ENCODE peak calls at places on chromosome 9, in six cellular contexts. Z is CD14-positive monocyte, U is AG10803, D is tibial nerve, C is activated B cell treated with CpG ODN at 0.5 μM for 24 hours, A is hepatocyte. L is an unnamed sample.

GRCh38 chr9:32551491-32552049 is 557 bp upstream of the SMIM27 start:
- DNase-seq in Z (no peak), U (peak), D (peak), C (peak), A (peak), L (peak)

GRCh38 chr9:76741524-76741923 is 22.7 kb upstream of the PCA3 start:
- DNase-seq in Z (no peak), U (no peak), D (no peak), C (no peak), A (no peak), L (no peak)

GRCh38 chr9:2281803-2282185 is 266.6 kb downstream of the SMARCA2 start:
- DNase-seq in Z (no peak), U (no peak), D (no peak), C (no peak), A (no peak), L (no peak)

GRCh38 chr9:108469654-108470053 is 386.1 kb downstream of the ACTL7B start:
- DNase-seq in Z (peak), U (peak), D (no peak), C (no peak), A (no peak), L (peak)

GRCh38 chr9:130024597-130024994 is 18.4 kb downstream of the FNBP1 start:
- DNase-seq in Z (no peak), U (no peak), D (no peak), C (no peak), A (no peak), L (no peak)

GRCh38 chr9:129126789-129127618 is 15.8 kb downstream of the PTPA start:
- DNase-seq in Z (no peak), U (no peak), D (no peak), C (no peak), A (no peak), L (no peak)

GRCh38 chr9:36141288-36141687 is 4.8 kb downstream of the GLIPR2 start:
- DNase-seq in Z (no peak), U (peak), D (no peak), C (no peak), A (no peak), L (peak)

GRCh38 chr9:76773051-76773450 is 8.8 kb downstream of the PCA3 start:
- DNase-seq in Z (no peak), U (no peak), D (no peak), C (no peak), A (no peak), L (peak)

GRCh38 chr9:132141364-132141947 is 20.4 kb upstream of the NTNG2 start:
- DNase-seq in Z (no peak), U (no peak), D (no peak), C (no peak), A (no peak), L (peak)

GRCh38 chr9:96496368-96497116 is 46.6 kb downstream of the HABP4 start:
- DNase-seq in Z (no peak), U (no peak), D (no peak), C (no peak), A (no peak), L (no peak)

GRCh38 chr9:755454-756381 is 85.8 kb upstream of the DMRT1 start:
- DNase-seq in Z (peak), U (peak), D (no peak), C (no peak), A (peak), L (peak)

GRCh38 chr9:105438136-105438839 is 9.5 kb upstream of the FSD1L start:
- DNase-seq in Z (no peak), U (peak), D (no peak), C (no peak), A (no peak), L (peak)

GRCh38 chr9:127360829-127361228 is 36.1 kb upstream of the SLC2A8 start:
- DNase-seq in Z (no peak), U (no peak), D (no peak), C (no peak), A (peak), L (peak)

GRCh38 chr9:4849364-4849763 is 56.6 kb downstream of the RCL1 start:
- DNase-seq in Z (no peak), U (no peak), D (no peak), C (no peak), A (no peak), L (no peak)

GRCh38 chr9:85001925-85002324 is 332.4 kb downstream of the NTRK2 start:
- DNase-seq in Z (no peak), U (no peak), D (no peak), C (no peak), A (no peak), L (no peak)

GRCh38 chr9:77981332-77981731 is 50.3 kb downstream of the GNAQ start:
- DNase-seq in Z (peak), U (no peak), D (no peak), C (no peak), A (peak), L (peak)

GRCh38 chr9:78954286-78954685 is 617.5 kb upstream of the TLE4 start:
- DNase-seq in Z (no peak), U (peak), D (no peak), C (no peak), A (peak), L (peak)

GRCh38 chr9:17462869-17463464 is 115.9 kb upstream of the SH3GL2 start:
- DNase-seq in Z (no peak), U (peak), D (peak), C (no peak), A (peak), L (peak)

GRCh38 chr9:69885474-69885929 is 64.9 kb downstream of the CFAP95 start:
- DNase-seq in Z (no peak), U (peak), D (no peak), C (no peak), A (no peak), L (peak)

GRCh38 chr9:113541019-113541900 is 77.7 kb downstream of the RGS3 start:
- DNase-seq in Z (peak), U (peak), D (no peak), C (no peak), A (peak), L (peak)

GRCh38 chr9:2299156-2299842 is 284.2 kb downstream of the SMARCA2 start:
- DNase-seq in Z (no peak), U (no peak), D (no peak), C (no peak), A (peak), L (no peak)

GRCh38 chr9:32587901-32588300 is 14.9 kb upstream of the NDUFB6 start:
- DNase-seq in Z (no peak), U (peak), D (no peak), C (no peak), A (no peak), L (peak)

GRCh38 chr9:1173211-1173610 is 123.1 kb downstream of the DMRT2 start:
- DNase-seq in Z (no peak), U (peak), D (no peak), C (no peak), A (no peak), L (no peak)

GRCh38 chr9:128420060-128420650 is 502 bp upstream of the CERCAM start:
- DNase-seq in Z (no peak), U (peak), D (peak), C (peak), A (peak), L (peak)

GRCh38 chr9:85729882-85730281 is 11.9 kb downstream of the AGTPBP1 start:
- DNase-seq in Z (peak), U (no peak), D (no peak), C (no peak), A (no peak), L (peak)

GRCh38 chr9:104866186-104866585 is 61.8 kb downstream of the ABCA1 start:
- DNase-seq in Z (peak), U (peak), D (no peak), C (no peak), A (no peak), L (no peak)

GRCh38 chr9:18666987-18667772 is 193.2 kb downstream of the ADAMTSL1 start:
- DNase-seq in Z (no peak), U (peak), D (no peak), C (no peak), A (peak), L (no peak)

GRCh38 chr9:27005491-27005890 is at the start of gene LRRC19:
- DNase-seq in Z (no peak), U (no peak), D (no peak), C (no peak), A (no peak), L (no peak)

GRCh38 chr9:123523828-123524227 is 167.8 kb downstream of the CRB2 start:
- DNase-seq in Z (no peak), U (no peak), D (no peak), C (no peak), A (no peak), L (no peak)

GRCh38 chr9:91130796-91131318 is 230.9 kb downstream of the AUH start:
- DNase-seq in Z (no peak), U (no peak), D (no peak), C (no peak), A (no peak), L (no peak)

GRCh38 chr9:126450537-126451205 is 124.0 kb downstream of the MVB12B start:
- DNase-seq in Z (no peak), U (no peak), D (no peak), C (no peak), A (no peak), L (no peak)

GRCh38 chr9:13083973-13084528 is 195.4 kb downstream of the MPDZ start:
- DNase-seq in Z (no peak), U (peak), D (no peak), C (no peak), A (no peak), L (peak)

GRCh38 chr9:127860260-127860659 is 5.8 kb upstream of the ENG start:
- DNase-seq in Z (no peak), U (no peak), D (no peak), C (no peak), A (no peak), L (no peak)

GRCh38 chr9:15622596-15622995 is 69.8 kb downstream of the CCDC171 start:
- DNase-seq in Z (no peak), U (peak), D (no peak), C (no peak), A (no peak), L (peak)
- TF ChIP-seq CTCF in Z (no peak), U (peak), D (no peak), C (no peak), A (peak), L (peak)

DNA sequence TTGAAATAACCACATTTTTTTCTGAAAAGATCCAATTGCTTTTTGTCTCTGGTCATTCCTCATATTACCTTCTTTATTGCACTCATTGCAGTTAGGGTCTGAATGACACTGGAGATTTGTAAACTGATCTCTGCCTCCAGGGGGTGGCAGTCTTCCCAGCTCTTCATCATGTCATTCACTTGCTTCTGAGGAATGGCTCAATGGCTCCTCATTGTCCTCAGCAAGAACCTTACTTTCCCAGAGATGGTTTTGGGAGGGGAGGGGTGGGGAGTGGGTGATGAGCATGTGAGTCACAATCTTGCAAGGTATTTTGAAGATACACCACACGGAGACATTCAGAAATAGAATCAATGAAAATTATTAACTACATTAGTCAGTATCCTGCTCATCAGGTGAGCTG is 159.8 kb upstream of the GAS1 start:
- DNase-seq in Z (no peak), U (no peak), D (no peak), C (no peak), A (no peak), L (peak)
- TF ChIP-seq CTCF in Z (no peak), U (no peak), D (no peak), C (no peak), A (peak), L (peak)

GRCh38 chr9:93965830-93966577 is 10.8 kb upstream of the BARX1 start:
- DNase-seq in Z (no peak), U (no peak), D (no peak), C (no peak), A (no peak), L (no peak)
- TF ChIP-seq CTCF in Z (no peak), U (no peak), D (no peak), C (no peak), A (peak), L (peak)

GRCh38 chr9:115367321-115367720 is 249.4 kb upstream of the TNC start:
- DNase-seq in Z (no peak), U (no peak), D (no peak), C (no peak), A (no peak), L (no peak)

GRCh38 chr9:115373000-115373709 is 255.2 kb upstream of the TNC start:
- DNase-seq in Z (no peak), U (peak), D (no peak), C (no peak), A (peak), L (peak)

GRCh38 chr9:115373710-115374045 is 255.7 kb upstream of the TNC start:
- DNase-seq in Z (no peak), U (no peak), D (no peak), C (no peak), A (no peak), L (no peak)

GRCh38 chr9:115367780-115368179 is 249.8 kb upstream of the TNC start:
- DNase-seq in Z (no peak), U (peak), D (no peak), C (no peak), A (no peak), L (peak)

GRCh38 chr9:115369322-115369957 is 251.5 kb upstream of the TNC start:
- DNase-seq in Z (no peak), U (peak), D (no peak), C (no peak), A (peak), L (peak)
- TF ChIP-seq CTCF in Z (no peak), U (no peak), D (no peak), C (no peak), A (no peak), L (no peak)

GRCh38 chr9:97638666-97639065 is 5.0 kb downstream of the NCBP1 start:
- DNase-seq in Z (no peak), U (no peak), D (no peak), C (no peak), A (no peak), L (no peak)
- TF ChIP-seq CTCF in Z (no peak), U (peak), D (no peak), C (no peak), A (no peak), L (peak)

GRCh38 chr9:6842584-6842947 is 84.8 kb downstream of the KDM4C start:
- DNase-seq in Z (no peak), U (peak), D (no peak), C (no peak), A (no peak), L (peak)

GRCh38 chr9:6843742-6844141 is 86.0 kb downstream of the KDM4C start:
- DNase-seq in Z (no peak), U (no peak), D (no peak), C (no peak), A (no peak), L (no peak)

GRCh38 chr9:6845128-6845826 is 87.5 kb downstream of the KDM4C start:
- DNase-seq in Z (no peak), U (no peak), D (no peak), C (no peak), A (no peak), L (no peak)

DNA sequence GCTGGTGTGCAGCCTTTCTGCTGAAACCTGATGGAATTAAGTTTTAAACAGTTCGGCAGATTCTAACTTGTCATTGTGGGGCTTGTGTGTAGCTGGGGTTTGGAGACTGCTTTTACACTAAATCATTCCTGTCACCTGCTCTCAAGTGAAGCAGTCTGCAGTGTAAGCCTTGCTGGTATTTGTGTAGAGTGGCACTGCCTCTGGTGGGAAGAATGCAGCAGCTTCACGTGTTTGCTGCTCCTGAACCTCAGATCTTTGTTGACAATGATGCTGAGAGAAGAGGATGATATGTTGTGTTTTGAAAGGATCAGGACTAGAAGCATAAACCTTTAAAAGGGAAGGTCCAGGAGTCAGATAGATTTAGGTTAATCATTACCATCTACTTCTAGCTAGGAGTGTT is 88.1 kb downstream of the KDM4C start:
- DNase-seq in Z (no peak), U (peak), D (no peak), C (no peak), A (peak), L (peak)
- TF ChIP-seq CTCF in Z (no peak), U (peak), D (no peak), C (no peak), A (peak), L (peak)

DNA sequence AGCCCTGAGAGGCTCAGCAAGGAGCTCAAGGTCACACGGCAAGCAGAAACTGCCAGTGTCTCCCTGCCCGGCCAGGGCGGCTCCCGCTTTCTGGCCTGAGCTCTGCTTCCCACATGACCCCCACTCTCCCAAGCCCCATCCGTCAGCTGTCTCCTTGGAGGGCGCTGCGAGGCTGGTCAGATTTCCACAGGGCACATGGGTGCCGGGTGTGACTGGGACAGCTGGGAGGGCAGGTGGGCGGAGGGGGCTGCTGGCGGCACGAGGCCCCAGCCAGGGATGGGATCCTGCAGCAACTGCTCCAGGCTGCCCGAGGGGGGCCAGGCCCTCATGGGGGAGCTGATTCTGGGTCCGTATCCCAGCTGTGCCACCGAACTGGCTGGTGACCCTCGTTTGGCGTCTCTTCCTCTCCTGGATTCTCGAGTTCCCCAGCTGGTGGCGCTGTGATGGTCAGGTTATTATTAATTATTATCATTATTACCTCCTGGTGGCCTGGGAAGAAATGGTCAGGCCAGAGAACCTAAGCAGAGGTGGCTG is 12.9 kb upstream of the WDR38 start:
- DNase-seq in Z (no peak), U (no peak), D (no peak), C (no peak), A (peak), L (no peak)
- TF ChIP-seq CTCF in Z (peak), U (peak), D (no peak), C (no peak), A (peak), L (peak)

GRCh38 chr9:133429641-133430161 is 7.5 kb downstream of the ADAMTS13 start:
- DNase-seq in Z (no peak), U (no peak), D (no peak), C (peak), A (peak), L (peak)
- TF ChIP-seq CTCF in Z (no peak), U (peak), D (no peak), C (no peak), A (peak), L (peak)